ENCODE peak calls at places on chromosomes 6 and 20, in seven cellular contexts. One of them, this sample, is unnamed. For H3K4me1, the result is how much of the 10 kb centered on the place peaks cover.

GRCh38 chr6:149471801-149472200 is 13.0 kb downstream of the ZC3H12D start:
- DNase-seq in hepatocyte: no peak
- DNase-seq in GM23248: no peak
- DNase-seq in neural progenitor cell: no peak
- DNase-seq in PC-3: no peak
- DNase-seq in keratinocyte: no peak
- DNase-seq in H1: no peak
- DNase-seq in this sample: no peak

GRCh38 chr6:12280458-12280857 is 9.7 kb upstream of the EDN1 start:
- DNase-seq in hepatocyte: no peak
- DNase-seq in GM23248: peak
- DNase-seq in neural progenitor cell: no peak
- DNase-seq in PC-3: peak
- DNase-seq in keratinocyte: no peak
- DNase-seq in H1: no peak
- DNase-seq in this sample: peak

GRCh38 chr6:147001621-147002020 is 202.6 kb upstream of the STXBP5 start:
- DNase-seq in hepatocyte: no peak
- DNase-seq in GM23248: peak
- DNase-seq in neural progenitor cell: no peak
- DNase-seq in PC-3: no peak
- DNase-seq in keratinocyte: no peak
- DNase-seq in H1: no peak
- DNase-seq in this sample: no peak

GRCh38 chr6:12890171-12890790 is 173.7 kb downstream of the PHACTR1 start:
- DNase-seq in hepatocyte: no peak
- DNase-seq in GM23248: no peak
- DNase-seq in neural progenitor cell: no peak
- DNase-seq in PC-3: peak
- DNase-seq in keratinocyte: no peak
- DNase-seq in H1: peak
- DNase-seq in this sample: no peak

GRCh38 chr6:135851442-135852271 is at the start of gene PDE7B:
- DNase-seq in hepatocyte: peak
- DNase-seq in GM23248: peak
- DNase-seq in neural progenitor cell: peak
- DNase-seq in PC-3: peak
- DNase-seq in keratinocyte: peak
- DNase-seq in H1: peak
- DNase-seq in this sample: peak

GRCh38 chr20:9323622-9324021 is 190.8 kb upstream of the LAMP5 start:
- DNase-seq in hepatocyte: peak
- DNase-seq in GM23248: peak
- DNase-seq in neural progenitor cell: peak
- DNase-seq in PC-3: peak
- DNase-seq in keratinocyte: no peak
- DNase-seq in H1: no peak
- DNase-seq in this sample: no peak

GRCh38 chr6:97292671-97293070 is 9.7 kb upstream of the MMS22L start:
- DNase-seq in hepatocyte: no peak
- DNase-seq in GM23248: peak
- DNase-seq in neural progenitor cell: no peak
- DNase-seq in PC-3: peak
- DNase-seq in keratinocyte: no peak
- DNase-seq in H1: no peak
- DNase-seq in this sample: peak

GRCh38 chr6:91130126-91130525 is 543.3 kb upstream of the MAP3K7 start:
- DNase-seq in hepatocyte: no peak
- DNase-seq in GM23248: no peak
- DNase-seq in neural progenitor cell: no peak
- DNase-seq in PC-3: no peak
- DNase-seq in keratinocyte: no peak
- DNase-seq in H1: no peak
- DNase-seq in this sample: no peak

GRCh38 chr6:39197521-39198500 is 31.5 kb downstream of the KCNK5 start:
- DNase-seq in hepatocyte: no peak
- DNase-seq in GM23248: no peak
- DNase-seq in neural progenitor cell: no peak
- DNase-seq in PC-3: no peak
- DNase-seq in keratinocyte: no peak
- DNase-seq in H1: no peak
- DNase-seq in this sample: no peak

GRCh38 chr6:47288245-47289090 is 21.2 kb downstream of the TNFRSF21 start:
- DNase-seq in hepatocyte: no peak
- DNase-seq in GM23248: no peak
- DNase-seq in neural progenitor cell: no peak
- DNase-seq in PC-3: no peak
- DNase-seq in keratinocyte: no peak
- DNase-seq in H1: no peak
- DNase-seq in this sample: no peak

GRCh38 chr6:142927274-142927586 is 17.7 kb downstream of the HIVEP2 start:
- DNase-seq in hepatocyte: no peak
- DNase-seq in GM23248: no peak
- DNase-seq in neural progenitor cell: no peak
- DNase-seq in PC-3: no peak
- DNase-seq in keratinocyte: no peak
- DNase-seq in H1: no peak
- DNase-seq in this sample: peak

GRCh38 chr6:98641929-98642328 is 192.4 kb upstream of the POU3F2 start:
- DNase-seq in hepatocyte: peak
- DNase-seq in GM23248: peak
- DNase-seq in neural progenitor cell: peak
- DNase-seq in PC-3: no peak
- DNase-seq in keratinocyte: no peak
- DNase-seq in H1: no peak
- DNase-seq in this sample: peak

GRCh38 chr6:118708736-118709135 is 57.3 kb upstream of the CEP85L start:
- DNase-seq in hepatocyte: no peak
- DNase-seq in GM23248: peak
- DNase-seq in neural progenitor cell: no peak
- DNase-seq in PC-3: peak
- DNase-seq in keratinocyte: no peak
- DNase-seq in H1: no peak
- DNase-seq in this sample: peak

GRCh38 chr6:83722876-83723275 is 14.0 kb upstream of the SNAP91 start:
- DNase-seq in hepatocyte: no peak
- DNase-seq in GM23248: no peak
- DNase-seq in neural progenitor cell: no peak
- DNase-seq in PC-3: no peak
- DNase-seq in keratinocyte: no peak
- DNase-seq in H1: no peak
- DNase-seq in this sample: no peak

GRCh38 chr6:124434416-124434815 is 527.8 kb upstream of the RNF217 start:
- DNase-seq in hepatocyte: no peak
- DNase-seq in GM23248: no peak
- DNase-seq in neural progenitor cell: no peak
- DNase-seq in PC-3: no peak
- DNase-seq in keratinocyte: no peak
- DNase-seq in H1: no peak
- DNase-seq in this sample: no peak

GRCh38 chr20:50513169-50514034 is 3.2 kb downstream of the PTPN1 start:
- DNase-seq in hepatocyte: no peak
- DNase-seq in GM23248: peak
- DNase-seq in neural progenitor cell: no peak
- DNase-seq in PC-3: peak
- DNase-seq in keratinocyte: no peak
- DNase-seq in H1: no peak
- DNase-seq in this sample: peak
- H3K4me1 ChIP-seq in hepatocyte: under half
- H3K4me1 ChIP-seq in GM23248: half or more
- H3K4me1 ChIP-seq in neural progenitor cell: under half
- H3K4me1 ChIP-seq in PC-3: half or more
- H3K4me1 ChIP-seq in keratinocyte: half or more
- H3K4me1 ChIP-seq in H1: under half
- H3K4me1 ChIP-seq in this sample: half or more

DNA sequence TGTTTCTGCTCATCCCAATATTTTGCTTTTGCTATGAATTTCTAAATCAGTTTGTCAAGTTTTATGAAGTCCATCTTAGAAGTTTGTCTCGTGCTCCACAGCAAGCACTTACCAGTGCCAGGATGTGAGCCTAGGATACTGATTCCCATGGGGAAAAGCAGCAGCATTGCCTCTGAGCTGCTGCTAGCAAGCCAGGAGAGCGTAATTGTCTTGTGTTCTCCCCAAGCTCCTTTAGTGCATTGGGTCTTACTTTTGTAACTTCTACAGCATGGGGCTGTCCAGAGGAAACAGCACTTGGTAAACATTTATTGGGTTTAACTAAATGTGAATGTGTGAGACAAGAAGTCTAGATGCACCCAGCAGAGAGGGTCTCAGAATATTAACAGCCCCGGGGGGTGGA is 76.1 kb downstream of the RNF182 start:
- DNase-seq in hepatocyte: no peak
- DNase-seq in GM23248: peak
- DNase-seq in neural progenitor cell: no peak
- DNase-seq in PC-3: no peak
- DNase-seq in keratinocyte: no peak
- DNase-seq in H1: no peak
- DNase-seq in this sample: no peak
- H3K4me3 ChIP-seq in hepatocyte: no peak
- H3K4me3 ChIP-seq in GM23248: peak
- H3K4me3 ChIP-seq in neural progenitor cell: no peak
- H3K4me3 ChIP-seq in PC-3: peak
- H3K4me3 ChIP-seq in keratinocyte: no peak
- H3K4me3 ChIP-seq in H1: no peak
- H3K4me3 ChIP-seq in this sample: peak

DNA sequence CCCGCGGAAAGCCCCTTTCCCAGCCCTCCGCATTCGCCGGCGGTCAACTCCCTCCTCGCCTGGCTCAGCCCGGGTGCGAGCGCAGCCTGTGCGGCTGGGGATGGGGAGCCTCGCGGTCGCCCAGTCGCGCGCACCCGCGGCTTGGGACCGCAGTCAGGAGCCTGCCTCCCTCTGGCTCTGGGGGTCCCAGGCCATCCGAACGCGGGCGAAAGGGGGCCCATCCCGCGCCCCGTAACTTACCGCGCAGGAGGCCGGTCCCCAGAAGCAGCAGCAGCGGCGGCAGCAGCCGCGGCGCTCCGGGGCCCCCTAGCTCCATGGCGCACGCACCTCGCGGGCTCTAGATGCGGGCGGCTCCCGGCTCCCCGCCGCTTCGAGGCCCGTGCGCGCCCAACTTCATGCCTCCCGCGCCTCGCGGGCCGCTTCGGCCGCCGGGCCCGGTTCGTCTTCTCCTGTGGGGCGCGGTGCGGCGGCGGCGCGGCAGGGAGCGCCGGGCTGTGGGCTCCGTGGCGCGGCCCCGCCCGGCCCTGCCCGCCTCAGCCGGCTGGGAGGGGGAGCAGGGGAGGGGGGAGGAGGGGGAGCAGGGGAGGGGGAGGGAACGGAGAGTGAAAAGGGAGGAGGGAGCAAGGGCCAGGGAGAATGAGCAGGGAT is at the start of gene CHRNA4:
- DNase-seq in hepatocyte: peak
- DNase-seq in GM23248: peak
- DNase-seq in neural progenitor cell: peak
- DNase-seq in PC-3: no peak
- DNase-seq in keratinocyte: no peak
- DNase-seq in H1: peak
- DNase-seq in this sample: no peak
- TF ChIP-seq EZH2 in hepatocyte: no peak
- TF ChIP-seq EZH2 in GM23248: no peak
- TF ChIP-seq EZH2 in neural progenitor cell: peak
- TF ChIP-seq EZH2 in PC-3: no peak
- TF ChIP-seq EZH2 in keratinocyte: peak
- TF ChIP-seq EZH2 in H1: no peak
- TF ChIP-seq EZH2 in this sample: peak

GRCh38 chr6:128597004-128597403 is 76.6 kb upstream of the PTPRK start:
- DNase-seq in hepatocyte: no peak
- DNase-seq in GM23248: peak
- DNase-seq in neural progenitor cell: no peak
- DNase-seq in PC-3: peak
- DNase-seq in keratinocyte: no peak
- DNase-seq in H1: no peak
- DNase-seq in this sample: no peak
- H3K4me1 ChIP-seq in hepatocyte: under half
- H3K4me1 ChIP-seq in GM23248: under half
- H3K4me1 ChIP-seq in neural progenitor cell: under half
- H3K4me1 ChIP-seq in PC-3: half or more
- H3K4me1 ChIP-seq in keratinocyte: half or more
- H3K4me1 ChIP-seq in H1: under half
- H3K4me1 ChIP-seq in this sample: under half

DNA sequence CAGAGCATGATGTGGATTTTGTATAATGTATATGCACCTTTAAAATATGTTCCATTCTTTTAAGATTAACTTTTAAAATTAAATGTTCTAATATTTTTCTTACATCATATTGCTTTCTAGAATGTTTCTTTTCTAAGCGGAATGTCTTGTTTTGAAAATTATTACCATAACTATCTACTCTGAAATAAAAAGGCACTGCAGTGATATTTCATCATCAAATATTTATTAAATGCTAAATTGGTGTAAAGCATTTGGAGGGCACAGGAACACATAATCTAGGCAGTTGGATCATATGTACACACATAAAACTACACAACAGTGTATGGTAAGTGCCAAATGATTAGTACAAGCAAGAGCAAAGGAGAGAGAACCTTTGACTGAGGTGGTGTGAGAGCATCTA is 13.8 kb downstream of the BICRAL start:
- DNase-seq in hepatocyte: no peak
- DNase-seq in GM23248: no peak
- DNase-seq in neural progenitor cell: no peak
- DNase-seq in PC-3: no peak
- DNase-seq in keratinocyte: no peak
- DNase-seq in H1: no peak
- DNase-seq in this sample: no peak
- H3K4me3 ChIP-seq in hepatocyte: no peak
- H3K4me3 ChIP-seq in GM23248: no peak
- H3K4me3 ChIP-seq in neural progenitor cell: no peak
- H3K4me3 ChIP-seq in PC-3: no peak
- H3K4me3 ChIP-seq in keratinocyte: no peak
- H3K4me3 ChIP-seq in H1: no peak
- H3K4me3 ChIP-seq in this sample: no peak

DNA sequence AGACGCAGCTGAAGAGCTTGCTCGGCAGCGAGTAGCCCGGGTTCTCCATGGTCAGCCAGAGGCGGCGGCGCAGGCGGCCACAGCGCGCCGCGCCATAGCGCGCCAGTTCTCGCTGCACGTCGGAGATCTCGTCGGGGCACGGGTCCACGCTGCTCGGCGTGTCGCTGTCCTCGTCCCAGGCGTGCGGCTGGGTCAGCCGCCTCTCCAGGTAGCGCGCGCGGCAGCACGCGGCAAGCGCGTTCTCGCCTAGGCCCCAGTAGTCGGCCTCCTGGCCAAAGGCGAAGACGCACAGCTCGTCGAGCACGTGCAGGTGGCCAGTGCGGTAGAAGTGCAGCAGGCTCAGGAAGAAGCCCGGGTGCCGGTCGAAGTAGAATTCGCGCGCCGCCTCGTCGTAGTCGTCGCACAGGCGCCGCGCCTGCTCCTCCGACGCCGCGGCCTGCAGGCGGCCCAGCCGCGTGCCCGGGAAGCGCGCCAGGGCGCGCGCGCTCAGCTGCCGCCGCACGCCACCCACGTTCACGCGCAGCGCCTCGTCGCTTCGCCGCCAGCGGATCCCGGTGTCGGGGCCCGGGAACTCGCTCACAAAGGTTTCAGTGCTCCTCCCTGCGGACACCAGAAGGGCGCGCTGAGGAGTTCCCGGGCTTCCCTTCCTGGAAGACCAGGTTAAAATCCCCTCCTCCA is 2.7 kb downstream of the KCNS1 start:
- DNase-seq in hepatocyte: peak
- DNase-seq in GM23248: peak
- DNase-seq in neural progenitor cell: peak
- DNase-seq in PC-3: no peak
- DNase-seq in keratinocyte: no peak
- DNase-seq in H1: peak
- DNase-seq in this sample: peak
- TF ChIP-seq EZH2 in hepatocyte: no peak
- TF ChIP-seq EZH2 in GM23248: no peak
- TF ChIP-seq EZH2 in neural progenitor cell: no peak
- TF ChIP-seq EZH2 in PC-3: no peak
- TF ChIP-seq EZH2 in keratinocyte: no peak
- TF ChIP-seq EZH2 in H1: peak
- TF ChIP-seq EZH2 in this sample: peak